ENCODE peak calls at places on chromosomes 6 and 20, in six cellular contexts. H is T1000, I is GM12865, X is nephron progenitor cell, D is amniotic stem cell, C is NCI-H774. G is an unnamed sample.

GRCh38 chr6:7629321-7629720 is 39.3 kb downstream of the SNRNP48 start:
- DNase-seq in H (no peak), I (no peak), X (no peak), D (no peak), C (no peak), G (no peak)

GRCh38 chr6:157513004-157513603 is 132.1 kb downstream of the ZDHHC14 start:
- DNase-seq in H (no peak), I (no peak), X (no peak), D (no peak), C (peak; percentile 35), G (no peak)

GRCh38 chr6:6942826-6943225 is 164.9 kb upstream of the RREB1 start:
- DNase-seq in H (no peak), I (peak; percentile 24), X (no peak), D (no peak), C (peak; percentile 85), G (no peak)

GRCh38 chr6:142331075-142331551 is 29.3 kb downstream of the ADGRG6 start:
- DNase-seq in H (no peak), I (no peak), X (no peak), D (no peak), C (no peak), G (no peak)

GRCh38 chr6:8939615-8940014 is 504.3 kb upstream of the SLC35B3 start:
- DNase-seq in H (peak; percentile 2), I (peak; percentile 9), X (no peak), D (no peak), C (peak; percentile 83), G (no peak)

GRCh38 chr6:110800839-110801196 is 14.5 kb downstream of the CDK19 start:
- DNase-seq in H (no peak), I (no peak), X (no peak), D (no peak), C (no peak), G (no peak)

GRCh38 chr6:73704260-73704659 is 8.3 kb downstream of the CD109 start:
- DNase-seq in H (peak; percentile 73), I (peak; percentile 53), X (no peak), D (peak; percentile 84), C (no peak), G (peak; percentile 86)

GRCh38 chr20:43320536-43320935 is 130.8 kb upstream of the PTPRT start:
- DNase-seq in H (no peak), I (no peak), X (no peak), D (no peak), C (no peak), G (no peak)

GRCh38 chr6:112468359-112468758 is 121.2 kb downstream of the RFPL4B start:
- DNase-seq in H (peak; percentile 38), I (no peak), X (no peak), D (peak; percentile 14), C (no peak), G (no peak)

GRCh38 chr6:5787054-5787720 is 219.5 kb downstream of the NRN1 start:
- DNase-seq in H (no peak), I (no peak), X (no peak), D (no peak), C (no peak), G (no peak)

GRCh38 chr6:133917781-133918180 is 28.9 kb downstream of the TCF21 start:
- DNase-seq in H (no peak), I (no peak), X (no peak), D (no peak), C (no peak), G (no peak)

GRCh38 chr6:127582777-127583462 is 5.9 kb downstream of the C6orf58 start:
- DNase-seq in H (no peak), I (no peak), X (no peak), D (peak; percentile 6), C (no peak), G (no peak)

GRCh38 chr20:60022849-60023248 is 64.6 kb downstream of the CDH26 start:
- DNase-seq in H (no peak), I (no peak), X (no peak), D (no peak), C (no peak), G (no peak)

GRCh38 chr6:148005806-148006205 is 336.8 kb upstream of the SASH1 start:
- DNase-seq in H (no peak), I (no peak), X (no peak), D (no peak), C (no peak), G (no peak)

GRCh38 chr20:11391591-11391990 is 526.1 kb upstream of the BTBD3 start:
- DNase-seq in H (no peak), I (no peak), X (no peak), D (no peak), C (no peak), G (no peak)

GRCh38 chr20:38021373-38021772 is 11.9 kb downstream of the TTI1 start:
- DNase-seq in H (no peak), I (no peak), X (no peak), D (no peak), C (no peak), G (no peak)

GRCh38 chr6:138991206-138991605 is 3.2 kb upstream of the REPS1 start:
- DNase-seq in H (no peak), I (no peak), X (no peak), D (no peak), C (no peak), G (no peak)

GRCh38 chr6:572596-573265 is 84.2 kb downstream of the HUS1B start:
- DNase-seq in H (no peak), I (no peak), X (no peak), D (no peak), C (no peak), G (no peak)

GRCh38 chr6:80335061-80335660 is 228.7 kb downstream of the BCKDHB start:
- DNase-seq in H (no peak), I (no peak), X (no peak), D (no peak), C (no peak), G (no peak)

GRCh38 chr6:30935018-30935417 is 3.0 kb upstream of the SFTA2 start:
- DNase-seq in H (no peak), I (no peak), X (no peak), D (no peak), C (no peak), G (no peak)

GRCh38 chr20:48951646-48952045 is 30.1 kb downstream of the ARFGEF2 start:
- DNase-seq in H (no peak), I (no peak), X (no peak), D (no peak), C (no peak), G (no peak)

GRCh38 chr20:50848846-50849673 is 54.2 kb downstream of the BCAS4 start:
- DNase-seq in H (no peak), I (peak; percentile 83), X (peak; percentile 22), D (no peak), C (no peak), G (no peak)

GRCh38 chr20:53672484-53673129 is 79.0 kb upstream of the ZNF217 start:
- DNase-seq in H (no peak), I (no peak), X (no peak), D (no peak), C (no peak), G (no peak)

GRCh38 chr20:24651171-24651972 is 181.9 kb downstream of the SYNDIG1 start:
- DNase-seq in H (no peak), I (no peak), X (no peak), D (peak; percentile 29), C (no peak), G (peak; percentile 70)

GRCh38 chr20:63756648-63756991 is 17.0 kb downstream of the SLC2A4RG start:
- DNase-seq in H (no peak), I (no peak), X (no peak), D (no peak), C (no peak), G (no peak)

GRCh38 chr6:19838442-19839236 is 1.5 kb downstream of the ID4 start:
- DNase-seq in H (no peak), I (peak; percentile 35), X (peak; percentile 69), D (no peak), C (peak; percentile 80), G (no peak)

GRCh38 chr20:25447671-25448070 is 40.2 kb downstream of the GINS1 start:
- DNase-seq in H (no peak), I (no peak), X (no peak), D (no peak), C (no peak), G (no peak)

GRCh38 chr6:165661416-165662001 is 1.5 kb downstream of the PDE10A start:
- DNase-seq in H (no peak), I (no peak), X (peak; percentile 49), D (no peak), C (no peak), G (no peak)

GRCh38 chr20:50009521-50010454 is 27.0 kb downstream of the SNAI1 start:
- DNase-seq in H (no peak), I (no peak), X (peak; percentile 67), D (no peak), C (no peak), G (no peak)

GRCh38 chr20:2397091-2397490 is 16.4 kb downstream of the TGM6 start:
- DNase-seq in H (no peak), I (no peak), X (no peak), D (no peak), C (no peak), G (no peak)

GRCh38 chr6:97293198-97293696 is 10.2 kb upstream of the MMS22L start:
- DNase-seq in H (no peak), I (no peak), X (no peak), D (no peak), C (no peak), G (no peak)

GRCh38 chr6:41733349-41733706 is 2.1 kb downstream of the TFEB start:
- DNase-seq in H (no peak), I (no peak), X (no peak), D (no peak), C (no peak), G (no peak)

G was measured in AG09319.